ENCODE peak calls at places on chromosomes 12 and 14, in five cellular contexts. Q is pancreas; D is CD4-positive, alpha-beta memory T cell; I is epithelial cell of prostate; H is HT1080. C is an unnamed sample.

GRCh38 chr12:103930787-103931536 is 752 bp downstream of the HSP90B1 start:
- DNase-seq in I (no peak), Q (peak; percentile 33), H (no peak), D (peak; percentile 19), C (no peak)

GRCh38 chr12:120342156-120342555 is 14.6 kb upstream of the PLA2G1B start:
- DNase-seq in H (no peak), I (no peak), D (no peak), Q (no peak), C (no peak)

GRCh38 chr12:12461923-12462315 is 100.7 kb downstream of the DUSP16 start:
- DNase-seq in D (no peak), H (no peak), Q (no peak), I (no peak), C (no peak)

GRCh38 chr14:96671218-96671617 is 126.0 kb upstream of the VRK1 start:
- DNase-seq in D (no peak), H (no peak), I (no peak), Q (no peak), C (no peak)

GRCh38 chr12:64672925-64673409 is 62.7 kb downstream of the RASSF3 start:
- DNase-seq in I (no peak), Q (peak; percentile 56), D (no peak), H (peak; percentile 76), C (no peak)

GRCh38 chr12:130049666-130050065 is 112.6 kb upstream of the FZD10 start:
- DNase-seq in D (no peak), Q (no peak), I (no peak), H (peak; percentile 13), C (no peak)

GRCh38 chr12:22529281-22530060 is 14.9 kb downstream of the C2CD5 start:
- DNase-seq in I (no peak), D (peak; percentile 42), Q (no peak), H (peak; percentile 47), C (no peak)

GRCh38 chr12:110661337-110661972 is 27.5 kb downstream of the HVCN1 start:
- DNase-seq in I (no peak), D (no peak), H (no peak), Q (peak; percentile 24), C (peak; percentile 92)

GRCh38 chr12:34033628-34034296 is 11.5 kb downstream of the ALG10 start:
- DNase-seq in Q (no peak), D (peak; percentile 32), H (no peak), I (no peak), C (no peak)

GRCh38 chr14:94761348-94761998 is 8.4 kb downstream of the GSC start:
- DNase-seq in Q (no peak), I (no peak), H (no peak), D (no peak), C (no peak)

GRCh38 chr12:101298426-101298825 is 18.5 kb downstream of the UTP20 start:
- DNase-seq in D (no peak), Q (no peak), H (peak; percentile 75), I (no peak), C (no peak)

GRCh38 chr12:103852498-103852992 is 11.5 kb upstream of the NT5DC3 start:
- DNase-seq in H (peak; percentile 87), D (no peak), I (no peak), Q (no peak), C (no peak)

GRCh38 chr12:64990991-64991570 is 130.0 kb downstream of the WIF1 start:
- DNase-seq in H (peak; percentile 39), Q (no peak), I (no peak), D (no peak), C (no peak)

GRCh38 chr12:51421266-51421884 is 3.3 kb upstream of the SLC4A8 start:
- DNase-seq in I (no peak), D (peak; percentile 45), Q (peak; percentile 36), H (peak; percentile 69), C (no peak)

GRCh38 chr14:58368951-58369350 is 26.8 kb upstream of the TOMM20L start:
- DNase-seq in Q (no peak), I (no peak), D (no peak), H (no peak), C (no peak)

GRCh38 chr12:115519359-115519758 is 758.1 kb downstream of the MED13L start:
- DNase-seq in I (no peak), D (no peak), H (no peak), Q (no peak), C (no peak)

GRCh38 chr14:50816419-50817047 is 14.4 kb downstream of the NIN start:
- DNase-seq in H (peak; percentile 62), I (no peak), D (no peak), Q (no peak), C (no peak)

GRCh38 chr14:77119852-77120251 is 21.7 kb downstream of the ZDHHC22 start:
- DNase-seq in H (no peak), Q (no peak), D (peak; percentile 22), I (no peak), C (no peak)

GRCh38 chr12:12979151-12979550 is 20.9 kb downstream of the HEBP1 start:
- DNase-seq in D (no peak), H (no peak), I (no peak), Q (no peak), C (no peak)

GRCh38 chr12:59407799-59408198 is 188.0 kb upstream of the SLC16A7 start:
- DNase-seq in Q (no peak), D (no peak), I (no peak), H (no peak), C (no peak)

GRCh38 chr12:83318386-83318971 is 631.8 kb downstream of the TMTC2 start:
- DNase-seq in Q (no peak), D (no peak), H (peak; percentile 30), I (no peak), C (no peak)

GRCh38 chr12:43370299-43370698 is 181.7 kb downstream of the ADAMTS20 start:
- DNase-seq in Q (no peak), H (peak; percentile 92), D (no peak), I (peak; percentile 85), C (no peak)

GRCh38 chr14:104598039-104598438 is 6.5 kb downstream of the TMEM179 start:
- DNase-seq in I (no peak), D (no peak), H (no peak), Q (no peak), C (no peak)

GRCh38 chr12:113259499-113259953 is 38.3 kb downstream of the TPCN1 start:
- DNase-seq in I (no peak), Q (peak; percentile 76), D (no peak), H (no peak), C (no peak)

GRCh38 chr14:101894365-101895113 is 69.8 kb upstream of the DYNC1H1 start:
- DNase-seq in I (no peak), H (no peak), Q (no peak), D (no peak), C (no peak)

GRCh38 chr14:41718477-41719166 is 111.9 kb downstream of the LRFN5 start:
- DNase-seq in H (peak; percentile 13), I (no peak), D (no peak), Q (no peak), C (no peak)

GRCh38 chr12:3201741-3202500 is 124.7 kb downstream of the TSPAN9 start:
- DNase-seq in Q (no peak), H (no peak), D (no peak), I (no peak), C (no peak)

GRCh38 chr14:104280902-104281767 is 142.7 kb downstream of the KIF26A start:
- DNase-seq in I (no peak), Q (no peak), D (no peak), H (no peak), C (no peak)

GRCh38 chr12:96889273-96889933 is 17.7 kb upstream of the NEDD1 start:
- DNase-seq in Q (no peak), I (peak; percentile 58), H (peak; percentile 89), D (no peak), C (no peak)

GRCh38 chr12:13945641-13946040 is 35.8 kb downstream of the GRIN2B start:
- DNase-seq in D (no peak), I (no peak), H (no peak), Q (no peak), C (no peak)

GRCh38 chr12:49524660-49525324 is 14.0 kb upstream of the KCNH3 start:
- DNase-seq in I (no peak), Q (no peak), H (no peak), D (no peak), C (no peak)

GRCh38 chr14:91061309-91061887 is 957 bp upstream of the RPS6KA5 start:
- DNase-seq in I (no peak), Q (no peak), D (no peak), H (no peak), C (no peak)

GRCh38 chr14:54698501-54698900 is 131.6 kb downstream of the SAMD4A start:
- DNase-seq in D (no peak), H (no peak), Q (no peak), I (no peak), C (no peak)

GRCh38 chr14:69606258-69606657 is 5.1 kb upstream of the SUSD6 start:
- DNase-seq in I (no peak), D (no peak), H (no peak), Q (no peak), C (no peak)

GRCh38 chr12:6370994-6371754 is 4.2 kb downstream of the SCNN1A start:
- DNase-seq in Q (no peak), H (peak; percentile 97), D (no peak), I (peak; percentile 92), C (peak; percentile 34)

GRCh38 chr12:98227162-98227561 is 288.2 kb upstream of the TMPO start:
- DNase-seq in D (no peak), I (no peak), Q (no peak), H (peak; percentile 49), C (no peak)

C was measured in GM12878.